ENCODE peak calls at places on chromosomes 3 and 15, in nine cellular contexts. One of them, this sample, is unnamed.
A peak's percentile ranks its signal among the peaks of the same experiment; 100 is the strongest.

GRCh38 chr3:104359546-104359945 is 1007.2 kb upstream of the ALCAM start:
- DNase-seq in mesendoderm: peak; percentile 72
- DNase-seq in breast epithelium: no peak
- DNase-seq in tibial nerve: no peak
- DNase-seq in substantia nigra: no peak
- DNase-seq in IMR-90: peak; percentile 87
- DNase-seq in effector memory CD4-positive, alpha-beta T cell: no peak
- DNase-seq in esophagus muscularis mucosa: no peak
- DNase-seq in dorsolateral prefrontal cortex: no peak
- DNase-seq in this sample: no peak

GRCh38 chr15:40042791-40043320 is 3.9 kb upstream of the SRP14 start:
- DNase-seq in mesendoderm: no peak
- DNase-seq in breast epithelium: no peak
- DNase-seq in tibial nerve: no peak
- DNase-seq in substantia nigra: no peak
- DNase-seq in IMR-90: no peak
- DNase-seq in effector memory CD4-positive, alpha-beta T cell: no peak
- DNase-seq in esophagus muscularis mucosa: peak; percentile 60
- DNase-seq in dorsolateral prefrontal cortex: no peak
- DNase-seq in this sample: no peak

GRCh38 chr3:122214718-122215117 is 31.2 kb downstream of the CASR start:
- DNase-seq in mesendoderm: no peak
- DNase-seq in breast epithelium: no peak
- DNase-seq in tibial nerve: no peak
- DNase-seq in substantia nigra: no peak
- DNase-seq in IMR-90: no peak
- DNase-seq in effector memory CD4-positive, alpha-beta T cell: no peak
- DNase-seq in esophagus muscularis mucosa: no peak
- DNase-seq in dorsolateral prefrontal cortex: no peak
- DNase-seq in this sample: no peak

GRCh38 chr15:40340740-40341400 is at the start of gene CCDC9B:
- DNase-seq in mesendoderm: no peak
- DNase-seq in breast epithelium: peak; percentile 96
- DNase-seq in tibial nerve: peak; percentile 84
- DNase-seq in substantia nigra: peak; percentile 96
- DNase-seq in IMR-90: peak; percentile 84
- DNase-seq in effector memory CD4-positive, alpha-beta T cell: no peak
- DNase-seq in esophagus muscularis mucosa: peak; percentile 96
- DNase-seq in dorsolateral prefrontal cortex: peak; percentile 67
- DNase-seq in this sample: peak; percentile 86

GRCh38 chr3:30658328-30659052 is 52.1 kb downstream of the TGFBR2 start:
- DNase-seq in mesendoderm: no peak
- DNase-seq in breast epithelium: no peak
- DNase-seq in tibial nerve: no peak
- DNase-seq in substantia nigra: no peak
- DNase-seq in IMR-90: peak; percentile 79
- DNase-seq in effector memory CD4-positive, alpha-beta T cell: no peak
- DNase-seq in esophagus muscularis mucosa: no peak
- DNase-seq in dorsolateral prefrontal cortex: no peak
- DNase-seq in this sample: no peak

GRCh38 chr3:59052803-59053411 is 3.1 kb upstream of the CFAP20DC start:
- DNase-seq in mesendoderm: peak; percentile 63
- DNase-seq in breast epithelium: no peak
- DNase-seq in tibial nerve: no peak
- DNase-seq in substantia nigra: no peak
- DNase-seq in IMR-90: peak; percentile 47
- DNase-seq in effector memory CD4-positive, alpha-beta T cell: no peak
- DNase-seq in esophagus muscularis mucosa: no peak
- DNase-seq in dorsolateral prefrontal cortex: no peak
- DNase-seq in this sample: no peak

GRCh38 chr3:62548806-62549205 is 175.5 kb upstream of the FEZF2 start:
- DNase-seq in mesendoderm: no peak
- DNase-seq in breast epithelium: no peak
- DNase-seq in tibial nerve: no peak
- DNase-seq in substantia nigra: no peak
- DNase-seq in IMR-90: no peak
- DNase-seq in effector memory CD4-positive, alpha-beta T cell: no peak
- DNase-seq in esophagus muscularis mucosa: no peak
- DNase-seq in dorsolateral prefrontal cortex: no peak
- DNase-seq in this sample: no peak

GRCh38 chr15:30921781-30922371 is 18.2 kb downstream of the FAN1 start:
- DNase-seq in mesendoderm: no peak
- DNase-seq in breast epithelium: no peak
- DNase-seq in tibial nerve: no peak
- DNase-seq in substantia nigra: no peak
- DNase-seq in IMR-90: no peak
- DNase-seq in effector memory CD4-positive, alpha-beta T cell: no peak
- DNase-seq in esophagus muscularis mucosa: no peak
- DNase-seq in dorsolateral prefrontal cortex: no peak
- DNase-seq in this sample: peak; percentile 69

GRCh38 chr15:70505971-70506887 is 257.1 kb downstream of the UACA start:
- DNase-seq in mesendoderm: peak; percentile 79
- DNase-seq in breast epithelium: no peak
- DNase-seq in tibial nerve: no peak
- DNase-seq in substantia nigra: no peak
- DNase-seq in IMR-90: no peak
- DNase-seq in effector memory CD4-positive, alpha-beta T cell: no peak
- DNase-seq in esophagus muscularis mucosa: no peak
- DNase-seq in dorsolateral prefrontal cortex: no peak
- DNase-seq in this sample: no peak

GRCh38 chr3:132231633-132232032 is 85.6 kb upstream of the ACP3 start:
- DNase-seq in mesendoderm: peak; percentile 27
- DNase-seq in breast epithelium: no peak
- DNase-seq in tibial nerve: no peak
- DNase-seq in substantia nigra: no peak
- DNase-seq in IMR-90: peak; percentile 55
- DNase-seq in effector memory CD4-positive, alpha-beta T cell: no peak
- DNase-seq in esophagus muscularis mucosa: no peak
- DNase-seq in dorsolateral prefrontal cortex: no peak
- DNase-seq in this sample: no peak

GRCh38 chr15:82062479-82062878 is 16.7 kb upstream of the MEX3B start:
- DNase-seq in mesendoderm: no peak
- DNase-seq in breast epithelium: no peak
- DNase-seq in tibial nerve: no peak
- DNase-seq in substantia nigra: no peak
- DNase-seq in IMR-90: no peak
- DNase-seq in effector memory CD4-positive, alpha-beta T cell: no peak
- DNase-seq in esophagus muscularis mucosa: no peak
- DNase-seq in dorsolateral prefrontal cortex: no peak
- DNase-seq in this sample: no peak

GRCh38 chr15:75672646-75673425 is 25.1 kb downstream of the SNX33 start:
- DNase-seq in mesendoderm: peak; percentile 69
- DNase-seq in breast epithelium: no peak
- DNase-seq in tibial nerve: no peak
- DNase-seq in substantia nigra: no peak
- DNase-seq in IMR-90: peak; percentile 91
- DNase-seq in effector memory CD4-positive, alpha-beta T cell: no peak
- DNase-seq in esophagus muscularis mucosa: no peak
- DNase-seq in dorsolateral prefrontal cortex: no peak
- DNase-seq in this sample: no peak

GRCh38 chr15:42733027-42733426 is 3.9 kb downstream of the CDAN1 start:
- DNase-seq in mesendoderm: no peak
- DNase-seq in breast epithelium: no peak
- DNase-seq in tibial nerve: no peak
- DNase-seq in substantia nigra: no peak
- DNase-seq in IMR-90: no peak
- DNase-seq in effector memory CD4-positive, alpha-beta T cell: no peak
- DNase-seq in esophagus muscularis mucosa: no peak
- DNase-seq in dorsolateral prefrontal cortex: no peak
- DNase-seq in this sample: no peak

GRCh38 chr15:63940956-63941620 is 105.2 kb downstream of the DAPK2 start:
- DNase-seq in mesendoderm: no peak
- DNase-seq in breast epithelium: no peak
- DNase-seq in tibial nerve: no peak
- DNase-seq in substantia nigra: no peak
- DNase-seq in IMR-90: no peak
- DNase-seq in effector memory CD4-positive, alpha-beta T cell: no peak
- DNase-seq in esophagus muscularis mucosa: peak; percentile 37
- DNase-seq in dorsolateral prefrontal cortex: peak; percentile 45
- DNase-seq in this sample: no peak

GRCh38 chr3:156899951-156900350 is 73.8 kb downstream of the LEKR1 start:
- DNase-seq in mesendoderm: peak; percentile 44
- DNase-seq in breast epithelium: no peak
- DNase-seq in tibial nerve: no peak
- DNase-seq in substantia nigra: no peak
- DNase-seq in IMR-90: no peak
- DNase-seq in effector memory CD4-positive, alpha-beta T cell: no peak
- DNase-seq in esophagus muscularis mucosa: no peak
- DNase-seq in dorsolateral prefrontal cortex: no peak
- DNase-seq in this sample: no peak

GRCh38 chr15:64693134-64693533 is 82.3 kb downstream of the RBPMS2 start:
- DNase-seq in mesendoderm: no peak
- DNase-seq in breast epithelium: peak; percentile 51
- DNase-seq in tibial nerve: no peak
- DNase-seq in substantia nigra: no peak
- DNase-seq in IMR-90: peak; percentile 95
- DNase-seq in effector memory CD4-positive, alpha-beta T cell: no peak
- DNase-seq in esophagus muscularis mucosa: no peak
- DNase-seq in dorsolateral prefrontal cortex: no peak
- DNase-seq in this sample: no peak

GRCh38 chr3:118538187-118538586 is 496.5 kb downstream of the IGSF11 start:
- DNase-seq in mesendoderm: no peak
- DNase-seq in breast epithelium: no peak
- DNase-seq in tibial nerve: no peak
- DNase-seq in substantia nigra: no peak
- DNase-seq in IMR-90: no peak
- DNase-seq in effector memory CD4-positive, alpha-beta T cell: no peak
- DNase-seq in esophagus muscularis mucosa: no peak
- DNase-seq in dorsolateral prefrontal cortex: no peak
- DNase-seq in this sample: no peak

GRCh38 chr3:12970684-12971083 is 102.5 kb downstream of the IQSEC1 start:
- DNase-seq in mesendoderm: no peak
- DNase-seq in breast epithelium: no peak
- DNase-seq in tibial nerve: no peak
- DNase-seq in substantia nigra: no peak
- DNase-seq in IMR-90: no peak
- DNase-seq in effector memory CD4-positive, alpha-beta T cell: no peak
- DNase-seq in esophagus muscularis mucosa: no peak
- DNase-seq in dorsolateral prefrontal cortex: no peak
- DNase-seq in this sample: no peak

GRCh38 chr15:98526094-98526493 is 122.2 kb upstream of the IGF1R start:
- DNase-seq in mesendoderm: no peak
- DNase-seq in breast epithelium: no peak
- DNase-seq in tibial nerve: no peak
- DNase-seq in substantia nigra: no peak
- DNase-seq in IMR-90: no peak
- DNase-seq in effector memory CD4-positive, alpha-beta T cell: no peak
- DNase-seq in esophagus muscularis mucosa: no peak
- DNase-seq in dorsolateral prefrontal cortex: no peak
- DNase-seq in this sample: no peak
- H3K27ac ChIP-seq in mesendoderm: no peak overlapping the region
- H3K27ac ChIP-seq in breast epithelium: peak overlapping the region; percentile 55
- H3K27ac ChIP-seq in tibial nerve: no peak overlapping the region
- H3K27ac ChIP-seq in substantia nigra: no peak overlapping the region
- H3K27ac ChIP-seq in IMR-90: no peak overlapping the region
- H3K27ac ChIP-seq in effector memory CD4-positive, alpha-beta T cell: no peak overlapping the region
- H3K27ac ChIP-seq in esophagus muscularis mucosa: no peak overlapping the region
- H3K27ac ChIP-seq in dorsolateral prefrontal cortex: no peak overlapping the region
- H3K27ac ChIP-seq in this sample: no peak overlapping the region

GRCh38 chr3:127547761-127548605 is 42.5 kb downstream of the TPRA1 start:
- DNase-seq in mesendoderm: peak; percentile 86
- DNase-seq in breast epithelium: peak; percentile 65
- DNase-seq in tibial nerve: peak; percentile 57
- DNase-seq in substantia nigra: peak; percentile 42
- DNase-seq in IMR-90: peak; percentile 19
- DNase-seq in effector memory CD4-positive, alpha-beta T cell: peak; percentile 39
- DNase-seq in esophagus muscularis mucosa: no peak
- DNase-seq in dorsolateral prefrontal cortex: peak; percentile 63
- DNase-seq in this sample: peak; percentile 43
- H3K27ac ChIP-seq in mesendoderm: no peak overlapping the region
- H3K27ac ChIP-seq in breast epithelium: peak overlapping the region; percentile 64
- H3K27ac ChIP-seq in tibial nerve: peak overlapping the region; percentile 64
- H3K27ac ChIP-seq in substantia nigra: peak overlapping the region; percentile 45
- H3K27ac ChIP-seq in IMR-90: no peak overlapping the region
- H3K27ac ChIP-seq in effector memory CD4-positive, alpha-beta T cell: no peak overlapping the region
- H3K27ac ChIP-seq in esophagus muscularis mucosa: peak overlapping the region; percentile 56
- H3K27ac ChIP-seq in dorsolateral prefrontal cortex: peak overlapping the region; percentile 75
- H3K27ac ChIP-seq in this sample: no peak overlapping the region

DNA sequence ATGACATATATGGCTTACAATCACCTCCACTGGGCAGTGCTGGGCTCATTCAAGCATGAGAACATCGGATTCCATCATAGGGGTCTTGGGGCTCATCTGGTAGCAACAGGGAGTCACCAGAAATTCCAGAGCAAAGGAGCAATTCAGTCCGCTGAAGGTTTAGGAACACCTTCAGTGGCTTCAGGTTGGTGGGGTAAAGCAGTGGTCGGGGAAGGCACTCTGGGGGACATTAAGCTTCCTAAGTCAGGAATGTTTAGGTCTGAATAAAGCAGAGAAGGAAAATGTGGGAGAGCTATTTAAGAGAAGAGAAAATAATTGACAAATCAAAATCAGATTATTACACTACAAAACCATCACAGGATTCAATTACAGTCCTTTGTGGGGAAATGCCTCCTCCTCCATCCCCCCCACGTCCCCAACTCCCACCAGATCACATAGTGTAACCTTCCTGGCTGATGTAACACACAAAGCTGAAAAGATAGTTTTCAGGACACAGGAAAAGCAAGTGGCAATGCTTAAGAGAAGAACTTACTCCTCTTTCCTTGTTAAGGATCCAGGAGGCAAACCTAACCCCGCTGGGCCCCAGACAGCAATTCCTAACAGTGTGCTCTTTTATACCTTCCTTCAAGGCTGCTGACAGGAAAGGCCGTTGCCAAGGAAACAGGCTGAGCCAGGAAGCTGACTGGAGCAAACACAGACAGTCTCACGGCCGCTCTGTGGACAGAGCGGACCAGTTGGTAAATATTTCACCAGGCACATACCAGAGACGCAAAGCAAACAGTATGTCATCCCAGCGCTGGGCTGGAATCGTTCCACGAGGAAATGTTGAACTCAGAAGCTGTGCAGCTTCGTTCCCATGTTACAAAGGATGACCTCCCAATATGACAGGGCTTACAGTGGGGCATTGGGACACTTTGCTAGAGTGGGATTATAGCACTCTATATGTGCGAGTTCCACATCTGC is 57.5 kb upstream of the LMCD1 start:
- DNase-seq in mesendoderm: peak; percentile 96
- DNase-seq in breast epithelium: peak; percentile 94
- DNase-seq in tibial nerve: peak; percentile 47
- DNase-seq in substantia nigra: no peak
- DNase-seq in IMR-90: peak; percentile 99
- DNase-seq in effector memory CD4-positive, alpha-beta T cell: no peak
- DNase-seq in esophagus muscularis mucosa: no peak
- DNase-seq in dorsolateral prefrontal cortex: no peak
- DNase-seq in this sample: peak; percentile 10
- H3K27ac ChIP-seq in mesendoderm: no peak overlapping the region
- H3K27ac ChIP-seq in breast epithelium: peak overlapping the region; percentile 93
- H3K27ac ChIP-seq in tibial nerve: no peak overlapping the region
- H3K27ac ChIP-seq in substantia nigra: peak overlapping the region; percentile 3
- H3K27ac ChIP-seq in IMR-90: peak overlapping the region; percentile 85
- H3K27ac ChIP-seq in effector memory CD4-positive, alpha-beta T cell: no peak overlapping the region
- H3K27ac ChIP-seq in esophagus muscularis mucosa: peak overlapping the region; percentile 72
- H3K27ac ChIP-seq in dorsolateral prefrontal cortex: no peak overlapping the region
- H3K27ac ChIP-seq in this sample: peak overlapping the region; percentile 38

DNA sequence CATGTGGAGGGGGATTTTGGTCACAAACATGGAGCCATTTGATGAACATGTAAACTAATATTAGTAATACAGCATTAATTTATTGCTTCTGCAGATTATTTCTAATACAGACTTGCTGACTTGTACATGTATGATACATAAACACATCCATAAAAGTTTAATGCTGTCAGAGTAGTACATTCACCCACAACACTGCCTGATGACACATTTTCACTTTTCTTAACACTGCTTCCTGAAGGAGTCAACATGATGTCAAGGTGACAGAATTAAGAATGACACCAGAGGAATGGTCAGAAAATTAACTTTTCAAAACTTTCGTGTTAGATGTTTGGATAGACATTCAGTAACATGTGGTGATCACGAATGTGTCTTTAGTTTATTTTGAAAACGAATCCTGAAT is 199.4 kb downstream of the SATB1 start:
- DNase-seq in mesendoderm: no peak
- DNase-seq in breast epithelium: no peak
- DNase-seq in tibial nerve: no peak
- DNase-seq in substantia nigra: no peak
- DNase-seq in IMR-90: no peak
- DNase-seq in effector memory CD4-positive, alpha-beta T cell: no peak
- DNase-seq in esophagus muscularis mucosa: no peak
- DNase-seq in dorsolateral prefrontal cortex: no peak
- DNase-seq in this sample: no peak
- H3K27ac ChIP-seq in mesendoderm: no peak overlapping the region
- H3K27ac ChIP-seq in breast epithelium: no peak overlapping the region
- H3K27ac ChIP-seq in tibial nerve: no peak overlapping the region
- H3K27ac ChIP-seq in substantia nigra: no peak overlapping the region
- H3K27ac ChIP-seq in IMR-90: no peak overlapping the region
- H3K27ac ChIP-seq in effector memory CD4-positive, alpha-beta T cell: no peak overlapping the region
- H3K27ac ChIP-seq in esophagus muscularis mucosa: no peak overlapping the region
- H3K27ac ChIP-seq in dorsolateral prefrontal cortex: no peak overlapping the region
- H3K27ac ChIP-seq in this sample: no peak overlapping the region